ENCODE peak calls at places on chromosome 1, in nine cellular contexts. B, X, I, T, Z, K, H, D and Y are unnamed samples.

GRCh38 chr1:164767257-164768044 is 208.5 kb downstream of the PBX1 start:
- DNase-seq in B (no peak), X (no peak), I (no peak), T (no peak), Z (no peak), K (no peak), H (no peak), D (no peak), Y (no peak)

GRCh38 chr1:30525631-30525979 is 197.8 kb downstream of the MATN1 start:
- DNase-seq in B (no peak), X (no peak), I (no peak), T (no peak), Z (no peak), K (no peak), H (no peak), D (no peak), Y (no peak)

GRCh38 chr1:57719274-57719673 is 295.4 kb upstream of the DAB1 start:
- DNase-seq in B (no peak), X (no peak), I (no peak), T (no peak), Z (no peak), K (no peak), H (no peak), D (no peak), Y (no peak)

GRCh38 chr1:61056674-61057439 is 25.5 kb upstream of the NFIA start:
- DNase-seq in B (no peak), X (peak), I (no peak), T (peak), Z (peak), K (no peak), H (peak), D (peak), Y (no peak)

GRCh38 chr1:191963286-191963685 is 195.0 kb upstream of the RGS18 start:
- DNase-seq in B (no peak), X (no peak), I (no peak), T (no peak), Z (no peak), K (no peak), H (no peak), D (no peak), Y (no peak)

GRCh38 chr1:209326876-209327275 is 256.6 kb upstream of the CAMK1G start:
- DNase-seq in B (no peak), X (no peak), I (no peak), T (no peak), Z (no peak), K (no peak), H (no peak), D (no peak), Y (no peak)

GRCh38 chr1:151156515-151156819 is at the start of gene TNFAIP8L2:
- DNase-seq in B (no peak), X (peak), I (no peak), T (peak), Z (no peak), K (no peak), H (no peak), D (no peak), Y (peak)

GRCh38 chr1:15305366-15305765 is 58.3 kb downstream of the FHAD1 start:
- DNase-seq in B (no peak), X (no peak), I (no peak), T (no peak), Z (no peak), K (no peak), H (no peak), D (no peak), Y (no peak)

GRCh38 chr1:205189162-205189561 is 22.3 kb downstream of the DSTYK start:
- DNase-seq in B (no peak), X (no peak), I (no peak), T (no peak), Z (no peak), K (no peak), H (no peak), D (no peak), Y (no peak)

GRCh38 chr1:200869753-200870391 is 2.9 kb upstream of the GPR25 start:
- DNase-seq in B (peak), X (no peak), I (no peak), T (peak), Z (no peak), K (no peak), H (no peak), D (no peak), Y (no peak)

GRCh38 chr1:94236630-94237290 is 624 bp downstream of the ARHGAP29 start:
- DNase-seq in B (peak), X (peak), I (no peak), T (no peak), Z (peak), K (no peak), H (peak), D (no peak), Y (no peak)

GRCh38 chr1:207308451-207309190 is 12.9 kb upstream of the CD55 start:
- DNase-seq in B (no peak), X (no peak), I (no peak), T (no peak), Z (no peak), K (no peak), H (no peak), D (no peak), Y (peak)

GRCh38 chr1:63674865-63675815 is 81.9 kb downstream of the PGM1 start:
- DNase-seq in B (no peak), X (no peak), I (no peak), T (no peak), Z (no peak), K (no peak), H (no peak), D (no peak), Y (no peak)

GRCh38 chr1:89286549-89287181 is 14.0 kb upstream of the GBP5 start:
- DNase-seq in B (no peak), X (no peak), I (peak), T (no peak), Z (no peak), K (no peak), H (no peak), D (no peak), Y (no peak)